ENCODE peak calls at places on chromosomes 16 and 17, in four cellular contexts. K is neural crest cell, O is NCI-H510A treated with DMSO at 0.1 percent for 48 hours, N is AG04450. P is an unnamed sample.

GRCh38 chr17:2195729-2196128 is 107.9 kb downstream of the SMG6 start:
- DNase-seq in K (no peak), O (peak), N (no peak), P (no peak)

GRCh38 chr17:73588291-73589095 is 55.8 kb downstream of the SDK2 start:
- DNase-seq in K (no peak), O (peak), N (no peak), P (no peak)

GRCh38 chr17:73354423-73355284 is 42.9 kb upstream of the CDC42EP4 start:
- DNase-seq in K (no peak), O (no peak), N (no peak), P (no peak)

GRCh38 chr17:55420776-55421178 is 858 bp downstream of the MMD start:
- DNase-seq in K (peak), O (peak), N (no peak), P (peak)

GRCh38 chr16:1538804-1539520 is 5.5 kb downstream of the TMEM204 start:
- DNase-seq in K (no peak), O (no peak), N (no peak), P (no peak)

GRCh38 chr17:32136856-32137255 is 5.4 kb upstream of the RHOT1 start:
- DNase-seq in K (no peak), O (no peak), N (no peak), P (no peak)

GRCh38 chr17:76408037-76408849 is 23.8 kb downstream of the SPHK1 start:
- DNase-seq in K (peak), O (peak), N (no peak), P (no peak)

GRCh38 chr17:6548578-6549330 is 7.6 kb downstream of the PITPNM3 start:
- DNase-seq in K (no peak), O (peak), N (no peak), P (no peak)

GRCh38 chr16:3065069-3065741 is at the start of gene IL32:
- DNase-seq in K (no peak), O (no peak), N (peak), P (peak)

GRCh38 chr17:57481901-57482300 is 225.6 kb downstream of the MSI2 start:
- DNase-seq in K (no peak), O (no peak), N (peak), P (no peak)

GRCh38 chr17:57747221-57748017 is 2.3 kb upstream of the CCDC182 start:
- DNase-seq in K (peak), O (peak), N (peak), P (peak)

GRCh38 chr16:52372313-52372712 is 174.6 kb downstream of the TOX3 start:
- DNase-seq in K (no peak), O (no peak), N (no peak), P (no peak)

GRCh38 chr17:72588561-72588960 is 467.7 kb downstream of the SOX9 start:
- DNase-seq in K (no peak), O (peak), N (no peak), P (no peak)

GRCh38 chr17:41338961-41339485 is 11.6 kb downstream of the KRT33A start:
- DNase-seq in K (no peak), O (peak), N (no peak), P (no peak)

GRCh38 chr16:71499775-71500364 is 10.7 kb upstream of the ZNF19 start:
- DNase-seq in K (peak), O (peak), N (peak), P (peak)

GRCh38 chr16:74608944-74609343 is 2.0 kb upstream of the GLG1 start:
- DNase-seq in K (no peak), O (no peak), N (no peak), P (no peak)

GRCh38 chr16:1152651-1153259 is at the start of gene CACNA1H:
- DNase-seq in K (peak), O (no peak), N (no peak), P (peak)

GRCh38 chr17:36611345-36612072 is 10.1 kb downstream of the MRM1 start:
- DNase-seq in K (no peak), O (no peak), N (peak), P (no peak)

GRCh38 chr16:88368036-88368435 is 14.7 kb upstream of the ZNF469 start:
- DNase-seq in K (no peak), O (no peak), N (no peak), P (no peak)

GRCh38 chr16:90032664-90033346 is 13.5 kb upstream of the DBNDD1 start:
- DNase-seq in K (no peak), O (no peak), N (peak), P (no peak)

GRCh38 chr16:48499822-48500440 is 110.0 kb downstream of the N4BP1 start:
- DNase-seq in K (no peak), O (peak), N (peak), P (no peak)

GRCh38 chr17:9150407-9151090 is 129.2 kb downstream of the NTN1 start:
- DNase-seq in K (peak), O (no peak), N (no peak), P (peak)

GRCh38 chr17:3032258-3033247 is 30.9 kb downstream of the OR1D5 start:
- DNase-seq in K (no peak), O (no peak), N (no peak), P (peak)

GRCh38 chr16:89324056-89325010 is 106.8 kb downstream of the ZNF778 start:
- DNase-seq in K (no peak), O (peak), N (no peak), P (no peak)

GRCh38 chr17:16273499-16273898 is 56.5 kb downstream of the PIGL start:
- DNase-seq in K (no peak), O (no peak), N (no peak), P (no peak)

GRCh38 chr17:15952916-15953865 is 8.3 kb downstream of the ADORA2B start:
- DNase-seq in K (no peak), O (no peak), N (no peak), P (no peak)

GRCh38 chr17:18958611-18959010 is 6.6 kb downstream of the SLC5A10 start:
- DNase-seq in K (no peak), O (no peak), N (no peak), P (no peak)

GRCh38 chr16:77898671-77899211 is 110.4 kb downstream of the VAT1L start:
- DNase-seq in K (no peak), O (peak), N (peak), P (no peak)

GRCh38 chr16:89821438-89822187 is 5.2 kb upstream of the FANCA start:
- DNase-seq in K (no peak), O (no peak), N (no peak), P (no peak)

GRCh38 chr16:30076276-30076791 is 540 bp downstream of the PPP4C start:
- DNase-seq in K (no peak), O (no peak), N (no peak), P (no peak)

GRCh38 chr16:20850981-20851380 is 44.7 kb downstream of the REXO5 start:
- DNase-seq in K (no peak), O (peak), N (no peak), P (no peak)

GRCh38 chr16:30585022-30585399 is 486 bp downstream of the ZNF785 start:
- DNase-seq in K (no peak), O (peak), N (no peak), P (no peak)

GRCh38 chr16:76913046-76913445 is 277.9 kb upstream of the MON1B start:
- DNase-seq in K (no peak), O (no peak), N (no peak), P (no peak)

GRCh38 chr16:52318259-52319008 is 228.5 kb downstream of the TOX3 start:
- DNase-seq in K (no peak), O (peak), N (no peak), P (no peak)

GRCh38 chr17:1006054-1006453 is 9.1 kb downstream of the TIMM22 start:
- DNase-seq in K (no peak), O (peak), N (no peak), P (peak)

GRCh38 chr17:34248807-34249496 is 6.1 kb upstream of the CCL2 start:
- DNase-seq in K (no peak), O (no peak), N (no peak), P (no peak)

GRCh38 chr16:54286330-54287017 is at the start of gene IRX3:
- DNase-seq in K (peak), O (peak), N (no peak), P (peak)

P was measured in Caco-2.